ENCODE peak calls at places on chromosome 17, in ten cellular contexts. J, L, N, I, R, Q, X, D, Z and G are unnamed samples.

GRCh38 chr17:16438557-16439302 is 23.4 kb downstream of the TRPV2 start:
- DNase-seq in J (peak; percentile 94), L (peak; percentile 95), N (peak; percentile 99), I (peak; percentile 96), R (peak; percentile 96), Q (peak; percentile 100), X (peak; percentile 95), D (peak; percentile 96), Z (peak; percentile 99), G (peak; percentile 97)

GRCh38 chr17:67353161-67353560 is 13.2 kb downstream of the PSMD12 start:
- DNase-seq in J (no peak), L (no peak), N (no peak), I (no peak), R (no peak), Q (no peak), X (no peak), D (no peak), Z (no peak), G (no peak)

GRCh38 chr17:48123111-48123510 is 15.5 kb downstream of the SNX11 start:
- DNase-seq in J (no peak), L (no peak), N (no peak), I (no peak), R (no peak), Q (no peak), X (no peak), D (no peak), Z (no peak), G (no peak)

GRCh38 chr17:42387221-42387657 is 1.0 kb downstream of the STAT3 start:
- DNase-seq in J (no peak), L (no peak), N (peak; percentile 74), I (no peak), R (peak; percentile 61), Q (peak; percentile 66), X (no peak), D (peak; percentile 38), Z (peak; percentile 70), G (no peak)

GRCh38 chr17:1939979-1940809 is 84.9 kb downstream of the RTN4RL1 start:
- DNase-seq in J (peak; percentile 52), L (no peak), N (no peak), I (peak; percentile 87), R (no peak), Q (no peak), X (no peak), D (no peak), Z (no peak), G (no peak)

GRCh38 chr17:2214887-2215615 is 88.5 kb downstream of the SMG6 start:
- DNase-seq in J (peak; percentile 54), L (peak; percentile 62), N (peak; percentile 75), I (peak; percentile 82), R (no peak), Q (no peak), X (peak; percentile 91), D (no peak), Z (peak; percentile 93), G (peak; percentile 64)

GRCh38 chr17:49229805-49230600 is 584 bp downstream of the PHOSPHO1 start:
- DNase-seq in J (no peak), L (no peak), N (no peak), I (no peak), R (no peak), Q (no peak), X (peak; percentile 76), D (no peak), Z (no peak), G (no peak)

GRCh38 chr17:67377727-67378443 is 804 bp downstream of the PITPNC1 start:
- DNase-seq in J (peak; percentile 49), L (peak; percentile 55), N (peak; percentile 74), I (peak; percentile 29), R (peak; percentile 57), Q (peak; percentile 32), X (peak; percentile 81), D (peak; percentile 56), Z (peak; percentile 26), G (peak; percentile 61)

GRCh38 chr17:47924785-47925676 is 16.3 kb upstream of the PNPO start:
- DNase-seq in J (no peak), L (no peak), N (no peak), I (no peak), R (no peak), Q (no peak), X (no peak), D (no peak), Z (peak; percentile 32), G (no peak)

GRCh38 chr17:15651583-15652110 is 32.1 kb upstream of the FBXW10B start:
- DNase-seq in J (peak; percentile 97), L (peak; percentile 85), N (peak; percentile 99), I (peak; percentile 95), R (peak; percentile 93), Q (peak; percentile 99), X (peak; percentile 98), D (peak; percentile 57), Z (peak; percentile 98), G (peak; percentile 95)

GRCh38 chr17:56752263-56752662 is 81.5 kb downstream of the C17orf67 start:
- DNase-seq in J (no peak), L (no peak), N (peak; percentile 38), I (no peak), R (no peak), Q (no peak), X (no peak), D (no peak), Z (no peak), G (no peak)

GRCh38 chr17:82031303-82031884 is at the start of gene RAC3:
- DNase-seq in J (no peak), L (no peak), N (peak; percentile 69), I (no peak), R (no peak), Q (no peak), X (no peak), D (no peak), Z (no peak), G (no peak)

DNA sequence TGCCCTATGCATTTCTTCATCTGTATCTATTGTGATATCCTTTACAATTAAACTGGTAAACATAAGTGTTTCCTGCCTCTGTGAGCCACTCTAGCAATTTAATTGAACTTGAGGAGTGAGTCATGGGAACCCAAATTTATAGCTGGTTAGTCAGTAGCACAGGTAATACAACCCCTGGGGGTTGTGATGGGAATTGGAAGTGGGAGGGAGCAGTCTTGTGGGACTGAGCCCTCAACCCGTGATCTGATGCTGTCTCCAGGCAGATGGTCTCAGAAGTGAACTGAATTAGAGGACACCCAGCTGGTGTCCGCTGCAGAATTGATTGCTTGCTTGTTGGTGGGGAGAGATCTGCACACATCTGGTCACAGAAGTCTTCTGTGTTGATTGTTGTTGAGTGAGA is 7.7 kb upstream of the ST6GALNAC2 start:
- DNase-seq in J (no peak), L (no peak), N (peak; percentile 33), I (no peak), R (no peak), Q (peak; percentile 93), X (no peak), D (no peak), Z (no peak), G (no peak)
- H3K27ac ChIP-seq in J (no peak overlapping the region), L (no peak overlapping the region), N (no peak overlapping the region), I (no peak overlapping the region), R (no peak overlapping the region), Q (peak overlapping the region; percentile 8), X (no peak overlapping the region), D (no peak overlapping the region), Z (no peak overlapping the region), G (no peak overlapping the region)

GRCh38 chr17:52136173-52136572 is 22.3 kb downstream of the CA10 start:
- DNase-seq in J (no peak), L (no peak), N (no peak), I (no peak), R (no peak), Q (no peak), X (no peak), D (no peak), Z (no peak), G (no peak)
- H3K27me3 ChIP-seq in J (no peaks in the 10 kb centered on the region), L (no peaks in the 10 kb centered on the region), N (no peaks in the 10 kb centered on the region), I (no peaks in the 10 kb centered on the region), R (no peaks in the 10 kb centered on the region), Q (no peaks in the 10 kb centered on the region), X (peaks cover 2% of the 10 kb centered on the region), D (no peaks in the 10 kb centered on the region), Z (no peaks in the 10 kb centered on the region), G (no peaks in the 10 kb centered on the region)

DNA sequence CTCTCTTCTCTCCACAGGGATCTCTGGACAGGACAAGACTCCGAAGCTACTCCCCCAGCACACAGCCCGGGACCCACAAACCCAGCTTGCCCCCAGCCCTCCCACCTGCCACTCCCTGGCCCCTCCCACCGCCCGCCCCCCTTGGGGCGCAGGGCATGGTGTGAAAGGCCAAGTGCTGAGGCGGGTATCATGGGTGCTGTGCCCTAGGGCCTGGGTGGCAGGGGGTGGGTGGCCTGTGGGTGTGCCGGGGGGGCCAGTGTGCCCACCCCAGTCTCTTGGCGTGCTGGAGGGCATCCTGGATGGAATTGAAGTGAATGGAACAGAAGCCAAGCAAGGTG is 11.4 kb downstream of the THRA start:
- DNase-seq in J (no peak), L (no peak), N (no peak), I (no peak), R (no peak), Q (no peak), X (no peak), D (no peak), Z (no peak), G (peak; percentile 4)
- H3K27ac ChIP-seq in J (peak overlapping the region; percentile 94), L (peak overlapping the region; percentile 89), N (no peak overlapping the region), I (peak overlapping the region; percentile 100), R (peak overlapping the region; percentile 71), Q (no peak overlapping the region), X (no peak overlapping the region), D (peak overlapping the region; percentile 91), Z (no peak overlapping the region), G (peak overlapping the region; percentile 90)

GRCh38 chr17:74343121-74343520 is 17.1 kb downstream of the KIF19 start:
- DNase-seq in J (no peak), L (no peak), N (no peak), I (no peak), R (no peak), Q (no peak), X (no peak), D (no peak), Z (no peak), G (no peak)

GRCh38 chr17:74336307-74336706 is 10.3 kb downstream of the KIF19 start:
- DNase-seq in J (no peak), L (no peak), N (no peak), I (no peak), R (no peak), Q (no peak), X (no peak), D (no peak), Z (no peak), G (no peak)

GRCh38 chr17:74340470-74341023 is 14.5 kb downstream of the KIF19 start:
- DNase-seq in J (no peak), L (no peak), N (no peak), I (no peak), R (no peak), Q (no peak), X (no peak), D (no peak), Z (no peak), G (no peak)

GRCh38 chr17:74337834-74338500 is 11.9 kb downstream of the KIF19 start:
- DNase-seq in J (no peak), L (no peak), N (no peak), I (no peak), R (no peak), Q (no peak), X (no peak), D (no peak), Z (no peak), G (no peak)

DNA sequence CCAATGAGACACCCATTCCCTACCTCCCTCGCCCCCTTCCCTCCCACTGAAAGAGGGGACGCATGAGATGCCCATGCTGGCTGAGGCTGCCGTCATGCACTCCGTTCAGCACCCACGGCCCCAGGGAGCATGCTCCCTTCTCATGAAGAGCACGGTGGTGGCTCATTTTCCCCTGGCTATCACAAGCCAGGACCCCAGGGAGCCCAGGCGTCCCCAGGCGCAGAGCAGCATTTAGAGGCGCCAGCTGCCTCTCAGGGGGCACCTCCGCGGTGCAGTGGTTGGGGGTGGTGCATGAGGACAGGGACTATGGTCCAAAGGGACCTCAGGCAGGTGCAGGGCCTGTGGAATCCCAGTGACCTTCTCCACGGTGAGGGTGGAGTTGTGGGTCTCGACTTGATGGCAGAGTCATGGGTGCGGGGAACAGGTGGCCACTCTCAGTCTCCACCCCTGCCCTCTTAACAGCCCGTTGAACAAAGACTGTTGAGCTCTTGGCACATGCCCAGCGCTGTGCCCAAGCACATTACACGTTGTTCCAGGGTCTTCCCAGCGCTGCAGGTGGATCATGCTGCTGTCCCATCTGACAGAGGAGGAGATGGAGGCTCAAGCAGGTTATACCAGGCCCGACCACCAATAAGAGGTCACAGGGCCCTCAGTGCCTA is 13.6 kb downstream of the KIF19 start:
- DNase-seq in J (no peak), L (no peak), N (no peak), I (no peak), R (no peak), Q (no peak), X (no peak), D (no peak), Z (no peak), G (no peak)
- H3K27me3 ChIP-seq in J (peaks cover 4% of the 10 kb centered on the region), L (no peaks in the 10 kb centered on the region), N (peaks cover 6% of the 10 kb centered on the region), I (no peaks in the 10 kb centered on the region), R (no peaks in the 10 kb centered on the region), Q (no peaks in the 10 kb centered on the region), X (no peaks in the 10 kb centered on the region), D (no peaks in the 10 kb centered on the region), Z (no peaks in the 10 kb centered on the region), G (no peaks in the 10 kb centered on the region)